ENCODE peak calls at places on chromosome 12, in nine cellular contexts. S is colonic mucosa, Y is IMR-90, R is adipocyte, O is GM12878, Z is PC-3, P is endothelial cell of umbilical vein, V is GM23248, M is DND-41. A is an unnamed sample.

GRCh38 chr12:46676797-46677520 is 148.8 kb downstream of the SLC38A4 start:
- DNase-seq in S (no peak), Y (no peak), R (no peak), O (no peak), Z (no peak), P (no peak), V (peak), M (no peak), A (no peak)

GRCh38 chr12:3222935-3223334 is 145.8 kb downstream of the TSPAN9 start:
- DNase-seq in S (no peak), Y (no peak), R (no peak), O (no peak), Z (no peak), P (no peak), V (no peak), M (no peak), A (no peak)

GRCh38 chr12:121992059-121992879 is 29.4 kb upstream of the BCL7A start:
- DNase-seq in S (no peak), Y (peak), R (peak), O (peak), Z (peak), P (peak), V (peak), M (no peak), A (no peak)

GRCh38 chr12:98820005-98820404 is 174.9 kb downstream of the APAF1 start:
- DNase-seq in S (no peak), Y (no peak), R (no peak), O (no peak), Z (no peak), P (no peak), V (no peak), M (no peak), A (no peak)

GRCh38 chr12:113271466-113271852 is 50.2 kb downstream of the TPCN1 start:
- DNase-seq in S (no peak), Y (no peak), R (no peak), O (no peak), Z (no peak), P (no peak), V (no peak), M (no peak), A (no peak)

GRCh38 chr12:4891866-4892265 is 17.8 kb upstream of the KCNA1 start:
- DNase-seq in S (no peak), Y (no peak), R (no peak), O (no peak), Z (no peak), P (no peak), V (no peak), M (no peak), A (no peak)

GRCh38 chr12:45051490-45052105 is 699 bp upstream of the DBX2 start:
- DNase-seq in S (no peak), Y (no peak), R (peak), O (no peak), Z (peak), P (no peak), V (peak), M (no peak), A (no peak)

GRCh38 chr12:55937956-55938355 is 7.0 kb downstream of the DGKA start:
- DNase-seq in S (no peak), Y (peak), R (no peak), O (no peak), Z (peak), P (no peak), V (peak), M (no peak), A (no peak)

GRCh38 chr12:48795550-48796455 is 6.9 kb upstream of the ADCY6 start:
- DNase-seq in S (peak), Y (peak), R (peak), O (peak), Z (peak), P (peak), V (peak), M (peak), A (peak)

GRCh38 chr12:10362828-10363664 is 26.8 kb downstream of the KLRK1 start:
- DNase-seq in S (no peak), Y (no peak), R (no peak), O (peak), Z (no peak), P (peak), V (peak), M (no peak), A (no peak)

GRCh38 chr12:22658214-22658613 is 33.2 kb downstream of the ETNK1 start:
- DNase-seq in S (no peak), Y (peak), R (no peak), O (no peak), Z (peak), P (peak), V (peak), M (no peak), A (no peak)

GRCh38 chr12:70338531-70338930 is 27.6 kb upstream of the KCNMB4 start:
- DNase-seq in S (no peak), Y (peak), R (peak), O (no peak), Z (no peak), P (no peak), V (peak), M (no peak), A (no peak)

GRCh38 chr12:107983871-107984480 is 145.1 kb upstream of the WSCD2 start:
- DNase-seq in S (no peak), Y (no peak), R (peak), O (no peak), Z (peak), P (no peak), V (peak), M (no peak), A (no peak)

GRCh38 chr12:67151891-67152290 is 117.3 kb upstream of the CAND1 start:
- DNase-seq in S (no peak), Y (no peak), R (peak), O (no peak), Z (no peak), P (no peak), V (no peak), M (no peak), A (peak)

GRCh38 chr12:47889040-47889439 is 15.8 kb downstream of the VDR start:
- DNase-seq in S (peak), Y (no peak), R (no peak), O (no peak), Z (no peak), P (no peak), V (peak), M (no peak), A (no peak)

GRCh38 chr12:107337354-107338095 is 244.2 kb upstream of the CRY1 start:
- DNase-seq in S (no peak), Y (peak), R (no peak), O (no peak), Z (peak), P (no peak), V (peak), M (no peak), A (no peak)

GRCh38 chr12:105357162-105357691 is 26.7 kb downstream of the C12orf75 start:
- DNase-seq in S (no peak), Y (peak), R (no peak), O (peak), Z (peak), P (no peak), V (peak), M (no peak), A (no peak)

GRCh38 chr12:91210144-91210543 is 27.5 kb upstream of the DCN start:
- DNase-seq in S (no peak), Y (no peak), R (no peak), O (no peak), Z (no peak), P (peak), V (no peak), M (no peak), A (no peak)
- H3K4me3 ChIP-seq in S (no peak), Y (no peak), R (no peak), O (no peak), Z (no peak), P (no peak), V (no peak), M (no peak), A (no peak)

GRCh38 chr12:57864382-57864781 is 17.9 kb upstream of the CTDSP2 start:
- DNase-seq in S (peak), Y (no peak), R (peak), O (no peak), Z (no peak), P (no peak), V (peak), M (no peak), A (no peak)
- H3K9ac ChIP-seq in S (no peak), Y (peak), R (peak), O (no peak), Z (peak), P (peak), V (peak), M (no peak), A (peak)

GRCh38 chr12:13099910-13100609 is 3.4 kb downstream of the GSG1 start:
- DNase-seq in S (no peak), Y (no peak), R (no peak), O (no peak), Z (no peak), P (peak), V (no peak), M (no peak), A (no peak)
- H3K4me3 ChIP-seq in S (no peak), Y (no peak), R (peak), O (no peak), Z (peak), P (no peak), V (peak), M (no peak), A (peak)

GRCh38 chr12:53380104-53380796 is at the start of gene SP1:
- DNase-seq in S (peak), Y (peak), R (peak), O (peak), Z (peak), P (peak), V (peak), M (peak), A (no peak)

GRCh38 chr12:53380797-53381738 is 1.1 kb downstream of the SP1 start:
- DNase-seq in S (no peak), Y (peak), R (peak), O (no peak), Z (peak), P (peak), V (peak), M (no peak), A (no peak)

GRCh38 chr12:53379389-53380103 is 430 bp upstream of the SP1 start:
- DNase-seq in S (peak), Y (peak), R (peak), O (peak), Z (peak), P (peak), V (peak), M (peak), A (peak)

GRCh38 chr12:53381739-53382630 is 2.0 kb downstream of the SP1 start:
- DNase-seq in S (peak), Y (peak), R (peak), O (peak), Z (peak), P (peak), V (peak), M (peak), A (no peak)

GRCh38 chr12:53383258-53383657 is 3.3 kb downstream of the SP1 start:
- DNase-seq in S (no peak), Y (no peak), R (no peak), O (no peak), Z (peak), P (no peak), V (peak), M (no peak), A (no peak)
- H3K9ac ChIP-seq in S (no peak), Y (no peak), R (peak), O (peak), Z (no peak), P (no peak), V (no peak), M (peak), A (no peak)

DNA sequence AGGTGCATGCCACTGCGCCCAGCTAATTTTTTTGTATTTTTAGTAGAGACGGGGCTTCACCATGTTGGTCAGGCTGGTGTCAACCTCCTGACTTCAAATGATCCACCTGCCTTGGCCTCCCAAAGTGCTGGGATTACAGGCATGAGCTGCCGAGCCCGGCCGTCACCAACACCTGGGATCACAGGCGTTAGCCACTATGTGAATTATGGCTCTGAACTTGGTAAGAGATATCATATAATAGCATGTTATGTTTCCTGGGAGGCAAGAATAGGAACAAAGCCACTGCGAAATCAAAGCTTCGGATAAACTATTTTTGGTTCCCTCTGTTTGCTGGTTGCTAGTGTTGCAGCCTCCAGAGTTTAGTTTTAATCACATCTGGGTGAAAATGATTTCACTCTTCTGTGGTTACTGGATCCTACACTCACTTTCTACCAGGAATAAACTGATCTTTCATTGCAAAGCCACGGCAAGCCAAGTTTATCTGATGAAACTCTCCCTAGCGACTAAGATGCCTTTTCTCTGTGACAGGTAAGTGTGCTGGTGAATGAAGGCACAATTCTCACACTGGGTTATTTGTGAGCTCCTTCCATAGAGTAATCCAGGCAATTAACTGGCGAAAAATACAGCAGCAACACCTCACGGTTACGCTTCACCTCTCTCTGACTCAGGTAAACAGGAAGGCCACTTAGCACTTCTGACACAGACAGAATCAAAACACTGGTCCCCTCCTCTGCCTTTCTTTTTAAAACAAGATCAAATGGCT is 16.7 kb downstream of the SNRNP35 start:
- DNase-seq in S (no peak), Y (no peak), R (no peak), O (no peak), Z (no peak), P (no peak), V (no peak), M (no peak), A (no peak)
- H3K4me3 ChIP-seq in S (no peak), Y (no peak), R (no peak), O (no peak), Z (no peak), P (no peak), V (no peak), M (no peak), A (no peak)

GRCh38 chr12:25970916-25971674 is 12.6 kb downstream of the RASSF8 start:
- DNase-seq in S (no peak), Y (no peak), R (peak), O (no peak), Z (no peak), P (peak), V (peak), M (no peak), A (no peak)

GRCh38 chr12:25975179-25975578 is 16.7 kb downstream of the RASSF8 start:
- DNase-seq in S (no peak), Y (no peak), R (no peak), O (no peak), Z (no peak), P (no peak), V (no peak), M (no peak), A (no peak)

GRCh38 chr12:25971675-25972035 is 13.2 kb downstream of the RASSF8 start:
- DNase-seq in S (no peak), Y (no peak), R (no peak), O (no peak), Z (no peak), P (no peak), V (no peak), M (no peak), A (no peak)

GRCh38 chr12:25970082-25970481 is 11.6 kb downstream of the RASSF8 start:
- DNase-seq in S (no peak), Y (no peak), R (no peak), O (no peak), Z (peak), P (peak), V (peak), M (no peak), A (no peak)

DNA sequence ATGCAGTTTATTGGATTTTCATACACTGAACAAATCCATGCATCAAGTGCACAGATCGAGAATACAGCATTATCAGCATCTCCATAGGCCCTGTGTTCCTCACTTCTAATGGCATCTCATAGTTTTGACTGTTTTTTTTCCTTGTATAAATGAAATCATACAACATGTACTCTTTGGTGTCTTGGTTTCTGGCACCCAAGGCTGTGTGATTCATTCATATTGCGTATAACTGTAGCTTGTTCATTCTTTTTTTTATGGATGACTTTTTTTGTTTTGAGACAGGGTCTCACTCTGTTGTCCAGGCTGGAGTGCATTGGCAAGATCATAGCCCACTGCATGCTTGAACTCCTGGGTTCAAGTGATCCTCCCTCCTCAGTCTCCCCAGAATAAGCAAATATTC is 14.3 kb downstream of the RASSF8 start:
- DNase-seq in S (no peak), Y (peak), R (peak), O (no peak), Z (peak), P (no peak), V (peak), M (no peak), A (no peak)
- H3K9ac ChIP-seq in S (no peak), Y (no peak), R (no peak), O (no peak), Z (no peak), P (no peak), V (peak), M (no peak), A (no peak)

GRCh38 chr12:32756476-32757158 is 920 bp upstream of the YARS2 start:
- DNase-seq in S (no peak), Y (no peak), R (peak), O (no peak), Z (peak), P (peak), V (no peak), M (no peak), A (no peak)
- H3K4me3 ChIP-seq in S (peak), Y (no peak), R (peak), O (no peak), Z (peak), P (no peak), V (peak), M (peak), A (peak)

A was measured in SK-N-MC.